ENCODE peak calls at places on chromosomes 12 and 14, in six cellular contexts. I is AG20443, D is PC-3, Q is NCI-H2081, F is AG09319, M is lung. N is an unnamed sample.

GRCh38 chr12:108112815-108113556 is 16.1 kb upstream of the WSCD2 start:
- DNase-seq in I (no peak), D (no peak), Q (no peak), F (no peak), M (no peak), N (no peak)

GRCh38 chr14:75987201-75987970 is 1.8 kb downstream of the IFT43 start:
- DNase-seq in I (no peak), D (no peak), Q (no peak), F (no peak), M (no peak), N (no peak)

GRCh38 chr14:56170028-56170427 is 51.8 kb downstream of the PELI2 start:
- DNase-seq in I (no peak), D (no peak), Q (no peak), F (no peak), M (no peak), N (no peak)

GRCh38 chr12:6273209-6273928 is 37.1 kb upstream of the PLEKHG6 start:
- DNase-seq in I (no peak), D (no peak), Q (no peak), F (no peak), M (no peak), N (no peak)

GRCh38 chr14:69460093-69460701 is 24.3 kb upstream of the PLEKHD1 start:
- DNase-seq in I (peak; percentile 84), D (peak; percentile 91), Q (peak; percentile 80), F (peak; percentile 69), M (peak; percentile 49), N (peak; percentile 10)

GRCh38 chr14:64500088-64500487 is 3.5 kb downstream of the ZBTB25 start:
- DNase-seq in I (no peak), D (no peak), Q (no peak), F (no peak), M (no peak), N (no peak)

GRCh38 chr12:127024791-127025190 is 1242.2 kb upstream of the TMEM132C start:
- DNase-seq in I (no peak), D (no peak), Q (no peak), F (no peak), M (no peak), N (no peak)

GRCh38 chr12:203462-204260 is 10.3 kb downstream of the SLC6A12 start:
- DNase-seq in I (peak; percentile 73), D (no peak), Q (no peak), F (no peak), M (no peak), N (peak; percentile 29)

GRCh38 chr12:6780573-6780972 is 8.3 kb downstream of the LAG3 start:
- DNase-seq in I (no peak), D (no peak), Q (no peak), F (no peak), M (no peak), N (no peak)

GRCh38 chr14:23306412-23307145 is at the start of gene BCL2L2:
- DNase-seq in I (peak; percentile 87), D (peak; percentile 87), Q (peak; percentile 88), F (peak; percentile 68), M (peak; percentile 93), N (peak; percentile 90)

GRCh38 chr12:131830335-131831020 is 2.3 kb downstream of the MMP17 start:
- DNase-seq in I (peak; percentile 93), D (peak; percentile 91), Q (peak; percentile 74), F (peak; percentile 66), M (peak; percentile 65), N (peak; percentile 78)

N was measured in hippocampal formation.